ENCODE peak calls at places on chromosome 9, in nine cellular contexts. One of them, this sample, is unnamed.

GRCh38 chr9:134738869-134739659 is 97.5 kb downstream of the COL5A1 start:
- DNase-seq in GM04503: no peak
- DNase-seq in astrocyte of the spinal cord: peak
- DNase-seq in fibroblast of lung: peak
- DNase-seq in EL: peak
- DNase-seq in midbrain: peak
- DNase-seq in A549: peak
- DNase-seq in mesenteric fat pad: no peak
- DNase-seq in NCI-H524: peak
- DNase-seq in this sample: peak

GRCh38 chr9:110521211-110521610 is 58.3 kb downstream of the SVEP1 start:
- DNase-seq in midbrain: peak
- DNase-seq in GM04503: no peak
- DNase-seq in fibroblast of lung: no peak
- DNase-seq in A549: no peak
- DNase-seq in NCI-H524: peak
- DNase-seq in astrocyte of the spinal cord: no peak
- DNase-seq in mesenteric fat pad: no peak
- DNase-seq in EL: no peak
- DNase-seq in this sample: no peak

GRCh38 chr9:77977210-77977611 is 54.4 kb downstream of the GNAQ start:
- DNase-seq in GM04503: peak
- DNase-seq in EL: peak
- DNase-seq in midbrain: peak
- DNase-seq in NCI-H524: no peak
- DNase-seq in A549: peak
- DNase-seq in mesenteric fat pad: no peak
- DNase-seq in astrocyte of the spinal cord: peak
- DNase-seq in fibroblast of lung: peak
- DNase-seq in this sample: peak

GRCh38 chr9:75152416-75152815 is 64.1 kb downstream of the OSTF1 start:
- DNase-seq in mesenteric fat pad: no peak
- DNase-seq in GM04503: no peak
- DNase-seq in midbrain: no peak
- DNase-seq in A549: no peak
- DNase-seq in EL: no peak
- DNase-seq in NCI-H524: no peak
- DNase-seq in fibroblast of lung: no peak
- DNase-seq in astrocyte of the spinal cord: no peak
- DNase-seq in this sample: no peak

GRCh38 chr9:137318976-137319375 is 16.9 kb upstream of the NRARP start:
- DNase-seq in EL: no peak
- DNase-seq in A549: no peak
- DNase-seq in GM04503: peak
- DNase-seq in mesenteric fat pad: no peak
- DNase-seq in fibroblast of lung: peak
- DNase-seq in midbrain: peak
- DNase-seq in NCI-H524: no peak
- DNase-seq in astrocyte of the spinal cord: no peak
- DNase-seq in this sample: peak

GRCh38 chr9:100714372-100715099 is 136.7 kb downstream of the CAVIN4 start:
- DNase-seq in EL: peak
- DNase-seq in midbrain: peak
- DNase-seq in fibroblast of lung: peak
- DNase-seq in GM04503: peak
- DNase-seq in astrocyte of the spinal cord: peak
- DNase-seq in A549: peak
- DNase-seq in mesenteric fat pad: no peak
- DNase-seq in NCI-H524: peak
- DNase-seq in this sample: peak

GRCh38 chr9:131275332-131276106 is 791 bp downstream of the FAM78A start:
- DNase-seq in EL: no peak
- DNase-seq in GM04503: no peak
- DNase-seq in A549: no peak
- DNase-seq in astrocyte of the spinal cord: no peak
- DNase-seq in midbrain: no peak
- DNase-seq in fibroblast of lung: no peak
- DNase-seq in NCI-H524: no peak
- DNase-seq in mesenteric fat pad: no peak
- DNase-seq in this sample: no peak

GRCh38 chr9:79471577-79472543 is 99.9 kb upstream of the TLE4 start:
- DNase-seq in mesenteric fat pad: no peak
- DNase-seq in NCI-H524: peak
- DNase-seq in GM04503: no peak
- DNase-seq in EL: peak
- DNase-seq in astrocyte of the spinal cord: peak
- DNase-seq in A549: no peak
- DNase-seq in fibroblast of lung: peak
- DNase-seq in midbrain: peak
- DNase-seq in this sample: peak

GRCh38 chr9:93346240-93347112 is 105.0 kb upstream of the FAM120A start:
- DNase-seq in fibroblast of lung: peak
- DNase-seq in mesenteric fat pad: no peak
- DNase-seq in EL: no peak
- DNase-seq in midbrain: peak
- DNase-seq in A549: no peak
- DNase-seq in NCI-H524: peak
- DNase-seq in GM04503: no peak
- DNase-seq in astrocyte of the spinal cord: no peak
- DNase-seq in this sample: no peak

GRCh38 chr9:110114086-110114887 is 93.7 kb downstream of the C9orf152 start:
- DNase-seq in A549: no peak
- DNase-seq in GM04503: no peak
- DNase-seq in fibroblast of lung: peak
- DNase-seq in NCI-H524: no peak
- DNase-seq in EL: peak
- DNase-seq in mesenteric fat pad: no peak
- DNase-seq in midbrain: no peak
- DNase-seq in astrocyte of the spinal cord: no peak
- DNase-seq in this sample: no peak

GRCh38 chr9:77933976-77934375 is 97.6 kb downstream of the GNAQ start:
- DNase-seq in mesenteric fat pad: no peak
- DNase-seq in astrocyte of the spinal cord: no peak
- DNase-seq in midbrain: no peak
- DNase-seq in GM04503: no peak
- DNase-seq in A549: no peak
- DNase-seq in NCI-H524: no peak
- DNase-seq in EL: no peak
- DNase-seq in fibroblast of lung: no peak
- DNase-seq in this sample: no peak

GRCh38 chr9:95411211-95411892 is 93.8 kb upstream of the FANCC start:
- DNase-seq in NCI-H524: no peak
- DNase-seq in fibroblast of lung: no peak
- DNase-seq in GM04503: no peak
- DNase-seq in midbrain: no peak
- DNase-seq in mesenteric fat pad: no peak
- DNase-seq in EL: no peak
- DNase-seq in astrocyte of the spinal cord: no peak
- DNase-seq in A549: no peak
- DNase-seq in this sample: no peak

GRCh38 chr9:138042146-138042545 is 164.6 kb downstream of the CACNA1B start:
- DNase-seq in midbrain: no peak
- DNase-seq in fibroblast of lung: no peak
- DNase-seq in mesenteric fat pad: no peak
- DNase-seq in NCI-H524: no peak
- DNase-seq in A549: no peak
- DNase-seq in EL: no peak
- DNase-seq in GM04503: no peak
- DNase-seq in astrocyte of the spinal cord: no peak
- DNase-seq in this sample: peak

GRCh38 chr9:28215921-28216320 is 642.6 kb upstream of the C9orf72 start:
- DNase-seq in midbrain: no peak
- DNase-seq in mesenteric fat pad: no peak
- DNase-seq in EL: no peak
- DNase-seq in NCI-H524: no peak
- DNase-seq in fibroblast of lung: no peak
- DNase-seq in GM04503: no peak
- DNase-seq in A549: no peak
- DNase-seq in astrocyte of the spinal cord: no peak
- DNase-seq in this sample: no peak

GRCh38 chr9:124008307-124008854 is 3.2 kb upstream of the LHX2 start:
- DNase-seq in EL: no peak
- DNase-seq in fibroblast of lung: no peak
- DNase-seq in A549: peak
- DNase-seq in GM04503: no peak
- DNase-seq in astrocyte of the spinal cord: no peak
- DNase-seq in midbrain: no peak
- DNase-seq in NCI-H524: peak
- DNase-seq in mesenteric fat pad: no peak
- DNase-seq in this sample: no peak

GRCh38 chr9:136650648-136651047 is 12.1 kb upstream of the EGFL7 start:
- DNase-seq in mesenteric fat pad: no peak
- DNase-seq in NCI-H524: no peak
- DNase-seq in GM04503: no peak
- DNase-seq in fibroblast of lung: no peak
- DNase-seq in EL: no peak
- DNase-seq in astrocyte of the spinal cord: no peak
- DNase-seq in midbrain: no peak
- DNase-seq in A549: no peak
- DNase-seq in this sample: no peak

GRCh38 chr9:5760338-5760737 is 72.6 kb downstream of the ERMP1 start:
- DNase-seq in astrocyte of the spinal cord: no peak
- DNase-seq in midbrain: no peak
- DNase-seq in A549: no peak
- DNase-seq in GM04503: no peak
- DNase-seq in fibroblast of lung: no peak
- DNase-seq in mesenteric fat pad: no peak
- DNase-seq in EL: no peak
- DNase-seq in NCI-H524: no peak
- DNase-seq in this sample: no peak

GRCh38 chr9:69946800-69947437 is 96.7 kb upstream of the MAMDC2 start:
- DNase-seq in EL: peak
- DNase-seq in NCI-H524: no peak
- DNase-seq in A549: peak
- DNase-seq in midbrain: no peak
- DNase-seq in fibroblast of lung: peak
- DNase-seq in mesenteric fat pad: no peak
- DNase-seq in GM04503: peak
- DNase-seq in astrocyte of the spinal cord: peak
- DNase-seq in this sample: no peak

GRCh38 chr9:97744710-97745708 is 47.9 kb upstream of the XPA start:
- DNase-seq in NCI-H524: peak
- DNase-seq in midbrain: no peak
- DNase-seq in A549: no peak
- DNase-seq in fibroblast of lung: no peak
- DNase-seq in GM04503: no peak
- DNase-seq in EL: no peak
- DNase-seq in astrocyte of the spinal cord: no peak
- DNase-seq in mesenteric fat pad: no peak
- DNase-seq in this sample: no peak

GRCh38 chr9:7549261-7549660 is 250.3 kb downstream of the DMAC1 start:
- DNase-seq in NCI-H524: peak
- DNase-seq in A549: no peak
- DNase-seq in astrocyte of the spinal cord: no peak
- DNase-seq in fibroblast of lung: no peak
- DNase-seq in EL: no peak
- DNase-seq in mesenteric fat pad: no peak
- DNase-seq in midbrain: no peak
- DNase-seq in GM04503: no peak
- DNase-seq in this sample: no peak

GRCh38 chr9:88786291-88787054 is 204.8 kb upstream of the S1PR3 start:
- DNase-seq in NCI-H524: no peak
- DNase-seq in A549: no peak
- DNase-seq in midbrain: no peak
- DNase-seq in GM04503: no peak
- DNase-seq in fibroblast of lung: peak
- DNase-seq in mesenteric fat pad: no peak
- DNase-seq in EL: no peak
- DNase-seq in astrocyte of the spinal cord: no peak
- DNase-seq in this sample: no peak